ENCODE peak calls at places on chromosome 4, in six cellular contexts. G is IMR-90; R is CD4-positive, CD25-positive, alpha-beta regulatory T cell; B is psoas muscle; U is cardiac muscle cell; Z is esophagus squamous epithelium. I is an unnamed sample.

GRCh38 chr4:128353791-128354190 is 66.2 kb upstream of the PGRMC2 start:
- DNase-seq in G (peak; percentile 74), R (no peak), B (no peak), U (no peak), Z (no peak), I (no peak)

GRCh38 chr4:8212606-8213005 is 13.5 kb downstream of the SH3TC1 start:
- DNase-seq in G (no peak), R (no peak), B (no peak), U (no peak), Z (no peak), I (no peak)

GRCh38 chr4:19309365-19309764 is 942.3 kb upstream of the SLIT2 start:
- DNase-seq in G (peak; percentile 74), R (no peak), B (no peak), U (peak; percentile 14), Z (no peak), I (peak; percentile 28)

GRCh38 chr4:156771171-156771837 is 200.3 kb downstream of the PDGFC start:
- DNase-seq in G (peak; percentile 69), R (no peak), B (no peak), U (no peak), Z (no peak), I (peak; percentile 58)

GRCh38 chr4:149987330-149987751 is 90.9 kb upstream of the DCLK2 start:
- DNase-seq in G (no peak), R (no peak), B (no peak), U (peak; percentile 31), Z (no peak), I (no peak)

GRCh38 chr4:108492816-108493595 is 127.4 kb upstream of the RPL34 start:
- DNase-seq in G (peak; percentile 11), R (no peak), B (no peak), U (peak; percentile 13), Z (no peak), I (no peak)

GRCh38 chr4:15344041-15344440 is 83.8 kb upstream of the C1QTNF7 start:
- DNase-seq in G (peak; percentile 96), R (no peak), B (no peak), U (no peak), Z (no peak), I (no peak)

GRCh38 chr4:6633091-6633906 is 7.2 kb upstream of the MRFAP1 start:
- DNase-seq in G (peak; percentile 49), R (no peak), B (peak; percentile 32), U (no peak), Z (no peak), I (peak; percentile 22)

GRCh38 chr4:112944006-112944405 is 105.4 kb upstream of the ANK2 start:
- DNase-seq in G (no peak), R (no peak), B (no peak), U (no peak), Z (no peak), I (no peak)

GRCh38 chr4:158758142-158758541 is 10.7 kb upstream of the FNIP2 start:
- DNase-seq in G (peak; percentile 54), R (no peak), B (no peak), U (no peak), Z (no peak), I (no peak)

GRCh38 chr4:102723511-102723910 is 37.3 kb downstream of the MANBA start:
- DNase-seq in G (no peak), R (no peak), B (no peak), U (no peak), Z (no peak), I (no peak)

GRCh38 chr4:140049024-140049923 is 104.7 kb downstream of the MAML3 start:
- DNase-seq in G (peak; percentile 57), R (no peak), B (peak; percentile 21), U (peak; percentile 67), Z (no peak), I (no peak)

GRCh38 chr4:147830987-147831386 is 99.1 kb downstream of the ARHGAP10 start:
- DNase-seq in G (peak; percentile 63), R (no peak), B (no peak), U (no peak), Z (no peak), I (peak; percentile 57)

GRCh38 chr4:147830102-147830463 is 98.2 kb downstream of the ARHGAP10 start:
- DNase-seq in G (no peak), R (no peak), B (no peak), U (no peak), Z (no peak), I (no peak)

GRCh38 chr4:147833254-147833653 is 101.4 kb downstream of the ARHGAP10 start:
- DNase-seq in G (peak; percentile 82), R (no peak), B (no peak), U (no peak), Z (no peak), I (no peak)

GRCh38 chr4:147829401-147830101 is 97.7 kb downstream of the ARHGAP10 start:
- DNase-seq in G (peak; percentile 59), R (no peak), B (peak; percentile 34), U (peak; percentile 9), Z (no peak), I (peak; percentile 86)

DNA sequence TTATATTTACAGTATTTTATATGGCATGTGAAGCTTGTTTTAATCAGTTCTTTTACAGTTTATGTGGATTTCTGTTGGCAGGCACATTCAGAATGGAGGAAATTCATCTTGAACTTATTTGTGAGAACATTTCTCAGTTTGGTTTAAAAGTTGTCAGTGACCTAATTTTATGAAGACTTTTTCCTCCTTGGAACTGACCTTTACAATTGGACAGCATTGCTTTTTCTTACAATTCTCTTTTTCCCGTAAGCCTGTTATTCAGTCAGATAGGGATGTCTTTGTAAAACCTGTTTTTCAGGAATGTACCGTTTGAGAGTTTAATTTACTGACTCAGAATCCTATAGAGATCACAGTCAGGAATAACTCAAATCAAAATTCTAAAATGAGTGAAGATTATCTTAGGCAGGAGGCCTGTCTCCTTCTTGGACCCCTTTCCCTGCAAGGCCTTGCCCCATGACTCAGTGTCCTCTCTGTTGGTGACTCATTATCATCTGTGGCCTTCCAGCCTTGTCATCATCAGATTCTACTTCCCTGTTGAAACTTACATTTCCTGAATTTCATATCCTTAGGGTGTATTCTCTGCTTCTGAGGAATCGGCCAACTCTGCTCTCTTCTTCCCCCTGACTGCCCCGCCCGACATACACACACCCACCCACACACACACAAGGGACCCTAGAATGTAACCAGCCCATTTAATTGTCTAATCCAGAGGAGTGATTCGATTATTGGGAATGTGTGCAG is 99.7 kb downstream of the ARHGAP10 start:
- DNase-seq in G (peak; percentile 93), R (no peak), B (no peak), U (no peak), Z (no peak), I (peak; percentile 91)
- H3K4me3 ChIP-seq in G (no peak overlapping the region), R (no peak overlapping the region), B (no peak overlapping the region), U (no peak overlapping the region), Z (no peak overlapping the region), I (no peak overlapping the region)

GRCh38 chr4:42397635-42398447 is 553 bp downstream of the SHISA3 start:
- DNase-seq in G (peak; percentile 12), R (no peak), B (peak; percentile 24), U (peak; percentile 43), Z (no peak), I (no peak)

GRCh38 chr4:42397256-42397634 is at the start of gene SHISA3:
- DNase-seq in G (no peak), R (no peak), B (peak; percentile 22), U (peak; percentile 50), Z (no peak), I (no peak)

GRCh38 chr4:42398448-42399355 is 1.4 kb downstream of the SHISA3 start:
- DNase-seq in G (no peak), R (no peak), B (peak; percentile 14), U (peak; percentile 49), Z (no peak), I (no peak)

GRCh38 chr4:42401171-42401570 is 3.9 kb downstream of the SHISA3 start:
- DNase-seq in G (no peak), R (no peak), B (no peak), U (no peak), Z (no peak), I (no peak)

DNA sequence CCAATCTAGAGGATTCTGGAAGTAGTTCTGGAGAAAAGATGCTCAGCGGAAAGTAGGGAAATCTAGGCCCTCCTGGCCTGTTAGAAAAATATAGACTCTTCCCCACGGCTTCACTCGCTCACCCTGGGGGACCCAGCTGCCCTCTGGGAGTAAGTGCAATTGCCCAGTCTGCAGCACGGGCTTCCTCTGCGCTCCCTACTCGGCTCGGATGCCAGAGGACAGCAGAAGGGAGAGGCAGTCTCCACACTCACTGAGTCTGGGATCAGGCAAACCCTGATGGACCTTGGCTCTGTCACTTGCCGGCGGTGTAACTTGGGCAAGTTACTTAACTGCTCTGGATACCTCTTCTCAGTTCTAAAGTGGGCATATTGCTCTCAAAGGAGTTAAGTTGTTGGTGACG is 2.1 kb downstream of the SHISA3 start:
- DNase-seq in G (no peak), R (no peak), B (no peak), U (no peak), Z (no peak), I (no peak)
- H3K4me3 ChIP-seq in G (peak overlapping the region; percentile 78), R (no peak overlapping the region), B (peak overlapping the region; percentile 69), U (peak overlapping the region; percentile 31), Z (peak overlapping the region; percentile 49), I (no peak overlapping the region)

DNA sequence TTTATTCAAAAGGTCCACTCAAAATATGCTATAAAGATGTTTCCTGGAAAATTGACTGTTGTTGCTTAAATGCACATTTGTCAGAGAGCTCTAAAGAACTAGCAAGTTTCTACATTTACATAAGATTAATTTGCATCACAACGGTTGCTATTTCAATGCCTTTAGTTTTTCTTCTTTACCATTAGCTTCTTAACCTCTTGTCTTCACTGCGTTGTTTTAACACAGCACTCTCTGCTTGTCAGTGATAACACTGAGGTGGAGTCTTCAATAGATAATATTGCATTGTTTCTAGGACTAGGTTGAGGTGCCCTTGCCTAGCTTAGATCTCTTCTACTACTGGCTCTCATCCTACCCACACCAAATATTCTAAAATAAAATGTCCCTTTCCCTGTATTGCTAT is 76.6 kb upstream of the GALNT7 start:
- DNase-seq in G (no peak), R (no peak), B (no peak), U (no peak), Z (no peak), I (no peak)
- H3K4me3 ChIP-seq in G (no peak overlapping the region), R (no peak overlapping the region), B (no peak overlapping the region), U (no peak overlapping the region), Z (no peak overlapping the region), I (no peak overlapping the region)

GRCh38 chr4:76232681-76233080 is 18.8 kb upstream of the FAM47E start:
- DNase-seq in G (no peak), R (no peak), B (no peak), U (no peak), Z (no peak), I (no peak)
- H3K4me3 ChIP-seq in G (no peak overlapping the region), R (no peak overlapping the region), B (no peak overlapping the region), U (no peak overlapping the region), Z (no peak overlapping the region), I (no peak overlapping the region)